ENCODE peak calls at places on chromosome 11, in nine cellular contexts. L is HepG2, Z is esophagus squamous epithelium, O is cardiac muscle cell, Y is thoracic aorta, B is heart right ventricle, A is skeletal muscle cell, C is A549, E is HFF-Myc. M is an unnamed sample.

GRCh38 chr11:9753031-9753430 is 89.2 kb downstream of the SWAP70 start:
- DNase-seq in C (no peak), O (peak; percentile 48), B (no peak), A (no peak), Y (no peak), Z (no peak), E (no peak), L (peak; percentile 32), M (peak; percentile 74)

GRCh38 chr11:36399745-36400144 is 103.7 kb downstream of the PRR5L start:
- DNase-seq in E (no peak), A (no peak), Y (no peak), Z (no peak), L (no peak), O (no peak), C (no peak), B (no peak), M (no peak)

GRCh38 chr11:48107188-48107704 is 109.4 kb upstream of the OR4B1 start:
- DNase-seq in L (no peak), Z (no peak), C (no peak), B (no peak), E (no peak), Y (no peak), A (no peak), O (no peak), M (peak; percentile 31)

GRCh38 chr11:93100211-93100610 is 97.6 kb downstream of the SLC36A4 start:
- DNase-seq in Z (no peak), C (no peak), A (peak; percentile 25), O (peak; percentile 29), Y (no peak), L (no peak), B (no peak), E (no peak), M (peak; percentile 19)

GRCh38 chr11:113202431-113202830 is 112.0 kb upstream of the TTC12 start:
- DNase-seq in B (no peak), A (no peak), C (peak; percentile 52), E (no peak), Z (no peak), O (no peak), L (no peak), Y (no peak), M (peak; percentile 73)

GRCh38 chr11:75275581-75275980 is 35.0 kb downstream of the TPBGL start:
- DNase-seq in L (no peak), C (no peak), A (no peak), Y (no peak), Z (peak; percentile 24), B (no peak), O (no peak), E (no peak), M (no peak)

GRCh38 chr11:119617343-119617713 is 111.7 kb downstream of the NECTIN1 start:
- DNase-seq in A (no peak), Y (no peak), O (peak; percentile 9), E (no peak), C (no peak), B (no peak), Z (no peak), L (no peak), M (no peak)

GRCh38 chr11:123168236-123168635 is 26.8 kb downstream of the CLMP start:
- DNase-seq in C (no peak), Z (no peak), O (peak; percentile 49), L (no peak), Y (no peak), A (no peak), B (no peak), E (no peak), M (no peak)

GRCh38 chr11:35223429-35223828 is 84.5 kb downstream of the CD44 start:
- DNase-seq in Z (no peak), Y (no peak), E (peak; percentile 64), L (no peak), C (no peak), B (no peak), O (peak; percentile 64), A (no peak), M (no peak)

GRCh38 chr11:83970061-83970671 is 684.0 kb upstream of the CCDC90B start:
- DNase-seq in C (no peak), A (no peak), L (no peak), E (no peak), Z (no peak), O (no peak), Y (no peak), B (no peak), M (no peak)

GRCh38 chr11:111978028-111978771 is 41.1 kb downstream of the DIXDC1 start:
- DNase-seq in B (peak; percentile 73), C (no peak), Z (no peak), E (peak; percentile 37), O (peak; percentile 81), Y (no peak), L (no peak), A (peak; percentile 30), M (peak; percentile 77)

GRCh38 chr11:45501277-45501979 is 164.0 kb downstream of the CHST1 start:
- DNase-seq in Z (no peak), A (no peak), E (no peak), Y (no peak), C (no peak), O (no peak), B (no peak), L (peak; percentile 20), M (no peak)

GRCh38 chr11:119594639-119595249 is 134.3 kb downstream of the NECTIN1 start:
- DNase-seq in L (peak; percentile 23), O (peak; percentile 76), E (no peak), Y (no peak), A (peak; percentile 49), Z (no peak), C (no peak), B (no peak), M (peak; percentile 33)

GRCh38 chr11:122226810-122227379 is 110.9 kb upstream of the BLID start:
- DNase-seq in B (no peak), Y (no peak), E (peak; percentile 54), O (no peak), L (no peak), A (peak; percentile 82), C (no peak), Z (no peak), M (no peak)

DNA sequence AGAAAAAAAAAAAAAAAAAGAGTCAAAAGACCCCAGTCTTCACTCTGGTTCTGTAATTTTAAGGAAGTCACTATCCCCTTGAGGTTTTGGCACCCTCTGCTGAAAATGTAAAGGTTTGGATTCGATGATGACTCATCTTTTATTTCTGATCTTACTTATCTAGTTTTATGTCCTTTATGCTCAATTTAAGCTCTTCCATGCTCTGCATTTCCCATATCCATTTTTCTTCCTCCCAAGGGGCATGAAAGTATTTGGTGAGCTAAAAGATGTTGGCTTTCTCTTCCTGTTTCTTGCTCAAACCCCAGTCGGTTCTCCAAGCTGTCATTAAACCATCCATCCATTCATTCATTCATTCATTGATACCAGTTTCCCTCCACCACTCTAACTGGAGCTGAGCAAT is 61.0 kb upstream of the CDON start:
- DNase-seq in B (no peak), E (no peak), A (no peak), O (no peak), L (no peak), C (no peak), Z (no peak), Y (no peak), M (no peak)
- H3K4me3 ChIP-seq in B (no peak overlapping the region), E (no peak overlapping the region), A (no peak overlapping the region), O (no peak overlapping the region), L (no peak overlapping the region), C (no peak overlapping the region), Z (no peak overlapping the region), Y (no peak overlapping the region), M (no peak overlapping the region)

GRCh38 chr11:114297806-114298700 is 1.9 kb downstream of the NNMT start:
- DNase-seq in Y (no peak), A (no peak), E (no peak), C (no peak), O (peak; percentile 74), Z (no peak), L (no peak), B (no peak), M (no peak)

GRCh38 chr11:114298701-114299090 is 2.5 kb downstream of the NNMT start:
- DNase-seq in E (no peak), A (no peak), O (peak; percentile 67), Z (no peak), C (no peak), B (no peak), L (no peak), Y (no peak), M (no peak)

GRCh38 chr11:114295676-114296081 is 520 bp upstream of the NNMT start:
- DNase-seq in L (no peak), B (no peak), E (no peak), A (no peak), Z (no peak), C (no peak), Y (no peak), O (no peak), M (no peak)

GRCh38 chr11:114296190-114296978 is at the start of gene NNMT:
- DNase-seq in A (peak; percentile 95), L (no peak), Z (no peak), E (peak; percentile 92), C (peak; percentile 87), B (peak; percentile 66), O (peak; percentile 99), Y (peak; percentile 67), M (peak; percentile 69)

DNA sequence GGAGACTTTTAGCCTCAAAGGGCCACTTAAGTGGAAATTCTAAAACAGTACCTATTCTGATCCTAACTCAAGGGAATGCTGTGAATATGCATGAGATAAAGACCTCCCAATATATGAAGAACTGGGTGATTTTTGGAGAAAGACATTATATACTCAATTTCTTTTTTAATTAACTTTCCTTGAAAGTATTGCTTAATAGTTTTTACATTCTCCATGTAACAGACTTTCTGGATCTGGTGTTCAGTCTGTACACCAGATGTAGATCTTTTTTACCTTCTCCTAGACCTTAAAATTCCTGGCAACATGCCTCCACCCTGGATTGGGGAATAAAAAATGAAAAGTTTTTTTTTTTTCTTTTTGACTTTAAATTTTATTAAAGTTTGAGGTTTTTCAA is 777 bp downstream of the NNMT start:
- DNase-seq in E (no peak), L (no peak), Y (no peak), Z (no peak), A (no peak), B (no peak), C (no peak), O (peak; percentile 41), M (no peak)
- H3K4me3 ChIP-seq in E (peak overlapping the region; percentile 60), L (no peak overlapping the region), Y (peak overlapping the region; percentile 81), Z (peak overlapping the region; percentile 42), A (peak overlapping the region; percentile 59), B (no peak overlapping the region), C (peak overlapping the region; percentile 75), O (no peak overlapping the region), M (no peak overlapping the region)

DNA sequence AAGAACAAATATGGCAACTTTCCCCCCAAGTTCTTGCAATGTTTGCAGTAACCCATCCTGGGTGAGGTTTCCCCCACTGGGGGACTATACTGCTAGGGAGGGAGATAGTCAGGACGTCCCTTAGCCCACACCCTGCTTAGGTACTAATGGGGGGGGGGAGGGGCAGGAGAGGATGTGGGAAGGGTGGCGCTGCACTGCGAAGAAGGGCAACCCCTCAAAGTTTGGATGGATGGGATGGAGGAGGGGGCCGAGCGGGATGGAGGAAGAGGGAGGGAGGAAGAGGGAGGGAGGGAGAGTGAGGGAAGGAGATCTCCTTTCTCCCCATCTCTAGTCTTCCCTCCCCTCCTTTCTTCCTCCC is 100.6 kb upstream of the HSD17B12 start:
- DNase-seq in Y (no peak), A (no peak), E (no peak), B (no peak), L (no peak), Z (no peak), C (no peak), O (no peak), M (no peak)
- H3K4me3 ChIP-seq in Y (peak overlapping the region; percentile 74), A (peak overlapping the region; percentile 58), E (peak overlapping the region; percentile 44), B (peak overlapping the region; percentile 35), L (peak overlapping the region; percentile 63), Z (peak overlapping the region; percentile 47), C (peak overlapping the region; percentile 65), O (peak overlapping the region; percentile 57), M (peak overlapping the region; percentile 20)

DNA sequence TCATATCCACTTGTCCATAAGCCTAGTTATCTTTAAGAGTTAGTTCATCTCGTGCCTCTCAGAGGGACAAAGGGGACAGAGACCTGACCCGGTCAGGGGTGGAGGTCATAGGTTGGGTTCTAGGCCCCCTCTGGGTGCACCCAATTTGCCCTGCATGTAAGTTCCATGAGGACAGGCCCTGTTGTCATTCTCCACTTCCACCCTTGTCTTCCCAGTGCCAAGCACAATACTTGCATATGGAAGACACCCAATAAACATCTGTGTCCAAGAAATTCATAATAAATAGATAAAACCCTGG is 1.3 kb upstream of the YIF1A start:
- DNase-seq in L (no peak), Z (no peak), Y (no peak), C (no peak), B (no peak), O (no peak), A (no peak), E (no peak), M (no peak)
- H3K4me3 ChIP-seq in L (peak overlapping the region; percentile 78), Z (no peak overlapping the region), Y (no peak overlapping the region), C (peak overlapping the region; percentile 86), B (no peak overlapping the region), O (no peak overlapping the region), A (no peak overlapping the region), E (peak overlapping the region; percentile 84), M (no peak overlapping the region)

M was measured in epithelial cell of esophagus.